ENCODE peak calls at places on chromosome 3, in eight cellular contexts. D is GM12878, H is H1, F is IMR-90, Q is A549, L is K562, C is SK-N-SH, E is HepG2. Z is an unnamed sample.

GRCh38 chr3:142802891-142803290 is 79.1 kb downstream of the TRPC1 start:
- DNase-seq in D (no peak), H (no peak), F (no peak), Q (no peak), L (no peak), C (no peak), E (no peak), Z (no peak)

GRCh38 chr3:11601446-11602241 is 42.1 kb downstream of the VGLL4 start:
- DNase-seq in D (peak), H (no peak), F (peak), Q (no peak), L (peak), C (no peak), E (no peak), Z (no peak)

GRCh38 chr3:43785551-43785950 is 94.8 kb downstream of the ABHD5 start:
- DNase-seq in D (no peak), H (no peak), F (peak), Q (no peak), L (no peak), C (no peak), E (no peak), Z (no peak)

GRCh38 chr3:157631468-157631867 is 128.3 kb upstream of the VEPH1 start:
- DNase-seq in D (no peak), H (no peak), F (no peak), Q (no peak), L (no peak), C (no peak), E (no peak), Z (no peak)

GRCh38 chr3:48997714-48998637 is 7.9 kb downstream of the P4HTM start:
- DNase-seq in D (no peak), H (no peak), F (no peak), Q (no peak), L (no peak), C (peak), E (no peak), Z (peak)

GRCh38 chr3:53218136-53218535 is 37.7 kb downstream of the TKT start:
- DNase-seq in D (no peak), H (no peak), F (no peak), Q (no peak), L (no peak), C (no peak), E (no peak), Z (no peak)

GRCh38 chr3:39426321-39426720 is 19.8 kb downstream of the RPSA start:
- DNase-seq in D (no peak), H (no peak), F (no peak), Q (no peak), L (no peak), C (no peak), E (no peak), Z (no peak)

GRCh38 chr3:184491011-184491576 is 70.5 kb upstream of the EPHB3 start:
- DNase-seq in D (no peak), H (no peak), F (no peak), Q (no peak), L (no peak), C (no peak), E (no peak), Z (no peak)

GRCh38 chr3:45841380-45841700 is 579 bp downstream of the LZTFL1 start:
- DNase-seq in D (no peak), H (no peak), F (peak), Q (no peak), L (peak), C (no peak), E (peak), Z (no peak)

GRCh38 chr3:149277338-149277813 is 55.7 kb upstream of the CP start:
- DNase-seq in D (peak), H (no peak), F (peak), Q (peak), L (no peak), C (no peak), E (peak), Z (no peak)
- TF ChIP-seq USF2 in D (no peak), H (no peak), F (no peak), Q (no peak), L (no peak), C (no peak), E (no peak), Z (no peak)

GRCh38 chr3:36434682-36435426 is 54.5 kb downstream of the STAC start:
- DNase-seq in D (no peak), H (no peak), F (no peak), Q (no peak), L (no peak), C (no peak), E (no peak), Z (no peak)
- TF ChIP-seq USF2 in D (no peak), H (no peak), F (no peak), Q (no peak), L (no peak), C (no peak), E (no peak), Z (no peak)

DNA sequence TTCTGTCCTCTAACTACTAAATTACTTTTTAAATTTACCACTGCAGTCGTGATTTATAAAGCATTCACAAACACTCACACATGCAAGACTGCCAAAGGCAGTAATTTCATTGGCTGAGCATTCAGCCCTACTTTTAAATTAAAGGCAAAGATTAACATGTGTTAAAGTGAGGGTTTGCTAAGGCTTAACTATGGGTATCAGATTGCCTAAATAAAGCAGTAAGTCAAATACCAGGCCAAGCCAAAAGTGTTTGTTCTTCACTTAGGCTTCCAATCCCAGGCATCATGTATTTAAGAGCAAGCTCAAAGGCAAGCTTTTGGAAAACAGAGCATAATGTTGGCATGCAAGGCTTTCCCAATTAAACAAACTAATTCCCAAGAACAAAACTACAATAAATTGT is 187.3 kb downstream of the SUCNR1 start:
- DNase-seq in D (no peak), H (no peak), F (no peak), Q (no peak), L (no peak), C (no peak), E (no peak), Z (no peak)
- TF ChIP-seq USF2 in D (no peak), H (no peak), F (no peak), Q (no peak), L (no peak), C (no peak), E (no peak), Z (no peak)

DNA sequence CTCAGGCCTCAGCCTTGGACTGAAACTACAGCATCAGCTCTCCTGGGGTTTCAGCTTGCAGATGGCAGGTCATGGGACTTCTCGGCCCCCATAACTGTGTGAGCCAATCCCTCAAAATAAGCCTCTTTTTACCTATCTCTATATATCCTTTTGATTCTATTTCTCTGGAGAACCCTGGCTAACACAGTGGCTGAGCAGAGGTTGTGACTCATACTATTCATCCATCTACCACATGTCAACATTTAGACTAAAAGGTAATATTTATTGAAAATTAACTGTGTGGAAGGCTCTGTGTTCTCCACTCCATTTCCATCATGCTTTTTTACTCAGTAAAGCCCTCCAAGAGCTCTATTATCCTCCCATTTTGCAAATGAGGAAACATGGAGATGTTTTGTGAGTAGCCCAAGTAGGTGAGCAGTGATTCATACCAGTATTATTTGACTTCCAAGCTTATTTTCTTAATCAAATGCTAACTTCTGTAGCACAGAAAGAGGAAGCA is 217.9 kb upstream of the DCBLD2 start:
- DNase-seq in D (no peak), H (no peak), F (peak), Q (no peak), L (no peak), C (no peak), E (no peak), Z (no peak)
- TF ChIP-seq USF2 in D (no peak), H (no peak), F (no peak), Q (no peak), L (no peak), C (no peak), E (no peak), Z (no peak)

Z was measured in WTC11.